ENCODE peak calls at places on chromosomes 12 and 14, in five cellular contexts. One of them, this sample, is unnamed. For H3K4me1, the result is how much of the 10 kb centered on the place peaks cover.

GRCh38 chr12:132557969-132558856 is 52.2 kb downstream of the LRCOL1 start:
- DNase-seq in IMR-90: no peak
- DNase-seq in HepG2: peak
- DNase-seq in K562: no peak
- DNase-seq in SK-N-SH: no peak
- DNase-seq in this sample: no peak

GRCh38 chr14:106459971-106460730 is 933.8 kb downstream of the TMEM121 start:
- DNase-seq in IMR-90: no peak
- DNase-seq in HepG2: no peak
- DNase-seq in K562: peak
- DNase-seq in SK-N-SH: no peak
- DNase-seq in this sample: no peak

GRCh38 chr12:112537710-112538396 is 119.1 kb downstream of the PTPN11 start:
- DNase-seq in IMR-90: peak
- DNase-seq in HepG2: peak
- DNase-seq in K562: no peak
- DNase-seq in SK-N-SH: peak
- DNase-seq in this sample: no peak

GRCh38 chr12:117124421-117125274 is 25.4 kb upstream of the TESC start:
- DNase-seq in IMR-90: no peak
- DNase-seq in HepG2: peak
- DNase-seq in K562: no peak
- DNase-seq in SK-N-SH: no peak
- DNase-seq in this sample: no peak

GRCh38 chr12:65602191-65602578 is 222.1 kb upstream of the HMGA2 start:
- DNase-seq in IMR-90: no peak
- DNase-seq in HepG2: no peak
- DNase-seq in K562: no peak
- DNase-seq in SK-N-SH: no peak
- DNase-seq in this sample: no peak

GRCh38 chr12:19988457-19988856 is 379.9 kb upstream of the PDE3A start:
- DNase-seq in IMR-90: no peak
- DNase-seq in HepG2: no peak
- DNase-seq in K562: no peak
- DNase-seq in SK-N-SH: no peak
- DNase-seq in this sample: no peak

GRCh38 chr12:53236443-53237111 is 4.6 kb upstream of the RARG start:
- DNase-seq in IMR-90: no peak
- DNase-seq in HepG2: no peak
- DNase-seq in K562: no peak
- DNase-seq in SK-N-SH: no peak
- DNase-seq in this sample: no peak

GRCh38 chr14:51439896-51440295 is 199.8 kb downstream of the TMX1 start:
- DNase-seq in IMR-90: no peak
- DNase-seq in HepG2: no peak
- DNase-seq in K562: no peak
- DNase-seq in SK-N-SH: no peak
- DNase-seq in this sample: no peak

GRCh38 chr14:77965919-77966435 is 166.1 kb downstream of the ADCK1 start:
- DNase-seq in IMR-90: peak
- DNase-seq in HepG2: peak
- DNase-seq in K562: peak
- DNase-seq in SK-N-SH: peak
- DNase-seq in this sample: peak

GRCh38 chr12:48852734-48853168 is 788 bp upstream of the DDX23 start:
- DNase-seq in IMR-90: no peak
- DNase-seq in HepG2: peak
- DNase-seq in K562: no peak
- DNase-seq in SK-N-SH: no peak
- DNase-seq in this sample: no peak

GRCh38 chr12:98894412-98895085 is 249.5 kb downstream of the APAF1 start:
- DNase-seq in IMR-90: no peak
- DNase-seq in HepG2: no peak
- DNase-seq in K562: no peak
- DNase-seq in SK-N-SH: peak
- DNase-seq in this sample: no peak

GRCh38 chr14:104253901-104254353 is 115.5 kb downstream of the KIF26A start:
- DNase-seq in IMR-90: no peak
- DNase-seq in HepG2: no peak
- DNase-seq in K562: no peak
- DNase-seq in SK-N-SH: no peak
- DNase-seq in this sample: no peak
- TF ChIP-seq MXI1 in IMR-90: no peak
- TF ChIP-seq MXI1 in HepG2: no peak
- TF ChIP-seq MXI1 in K562: no peak
- TF ChIP-seq MXI1 in SK-N-SH: no peak
- TF ChIP-seq MXI1 in this sample: no peak

DNA sequence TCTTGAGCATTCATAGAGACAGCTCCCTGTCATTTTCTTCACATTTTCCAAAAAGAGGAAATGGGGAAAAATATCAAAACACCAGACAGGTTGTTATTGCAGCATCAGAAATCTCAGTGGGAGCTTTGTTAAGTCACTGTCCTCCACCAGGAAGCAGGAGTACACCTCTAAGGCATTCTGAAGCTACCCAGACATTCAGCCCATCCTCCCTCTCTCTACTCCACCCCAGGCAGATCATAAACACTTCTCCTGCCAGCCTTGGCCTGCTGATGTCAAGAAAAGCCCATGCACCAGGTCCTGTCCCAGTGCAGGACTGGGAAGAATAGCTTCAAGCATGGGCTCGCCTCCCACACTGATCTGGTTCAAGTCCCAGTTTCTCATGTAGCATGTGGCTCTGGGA is 1198.4 kb downstream of the VRK1 start:
- DNase-seq in IMR-90: no peak
- DNase-seq in HepG2: no peak
- DNase-seq in K562: no peak
- DNase-seq in SK-N-SH: no peak
- DNase-seq in this sample: no peak
- H3K4me1 ChIP-seq in IMR-90: under half
- H3K4me1 ChIP-seq in HepG2: under half
- H3K4me1 ChIP-seq in K562: under half
- H3K4me1 ChIP-seq in SK-N-SH: under half
- H3K4me1 ChIP-seq in this sample: under half

GRCh38 chr14:28102814-28103213 is 663.8 kb upstream of the FOXG1 start:
- DNase-seq in IMR-90: no peak
- DNase-seq in HepG2: no peak
- DNase-seq in K562: no peak
- DNase-seq in SK-N-SH: no peak
- DNase-seq in this sample: no peak

GRCh38 chr14:28097585-28097984 is 669.0 kb upstream of the FOXG1 start:
- DNase-seq in IMR-90: no peak
- DNase-seq in HepG2: no peak
- DNase-seq in K562: no peak
- DNase-seq in SK-N-SH: peak
- DNase-seq in this sample: no peak

GRCh38 chr14:28098863-28099262 is 667.7 kb upstream of the FOXG1 start:
- DNase-seq in IMR-90: no peak
- DNase-seq in HepG2: no peak
- DNase-seq in K562: no peak
- DNase-seq in SK-N-SH: peak
- DNase-seq in this sample: no peak

GRCh38 chr14:28101992-28102391 is 664.6 kb upstream of the FOXG1 start:
- DNase-seq in IMR-90: no peak
- DNase-seq in HepG2: no peak
- DNase-seq in K562: no peak
- DNase-seq in SK-N-SH: peak
- DNase-seq in this sample: no peak
- TF ChIP-seq MXI1 in IMR-90: no peak
- TF ChIP-seq MXI1 in HepG2: no peak
- TF ChIP-seq MXI1 in K562: no peak
- TF ChIP-seq MXI1 in SK-N-SH: no peak
- TF ChIP-seq MXI1 in this sample: no peak

DNA sequence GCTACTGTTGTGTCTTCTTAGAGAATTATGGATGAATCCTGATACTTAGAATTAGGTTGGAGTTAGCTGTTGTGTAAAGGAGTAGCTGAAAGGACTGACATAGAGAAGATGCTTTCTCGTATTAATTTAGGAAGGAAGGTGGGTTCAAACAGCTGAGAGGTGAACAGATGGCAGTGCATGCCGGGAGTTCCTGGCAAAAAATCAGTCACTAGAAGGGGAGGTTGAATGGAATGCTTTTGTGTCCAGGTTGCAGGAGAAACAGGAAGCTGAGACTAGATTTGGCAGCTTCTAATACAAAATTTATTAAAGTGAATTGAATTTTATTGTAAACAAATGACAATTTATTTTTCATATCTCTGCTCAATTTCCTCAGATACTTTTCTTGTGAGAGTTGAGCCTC is 70.8 kb downstream of the BTG1 start:
- DNase-seq in IMR-90: no peak
- DNase-seq in HepG2: no peak
- DNase-seq in K562: no peak
- DNase-seq in SK-N-SH: no peak
- DNase-seq in this sample: no peak
- H3K4me1 ChIP-seq in IMR-90: under half
- H3K4me1 ChIP-seq in HepG2: under half
- H3K4me1 ChIP-seq in K562: under half
- H3K4me1 ChIP-seq in SK-N-SH: under half
- H3K4me1 ChIP-seq in this sample: under half

GRCh38 chr12:1630081-1630826 is 1.2 kb downstream of the WNT5B start:
- DNase-seq in IMR-90: no peak
- DNase-seq in HepG2: no peak
- DNase-seq in K562: no peak
- DNase-seq in SK-N-SH: peak
- DNase-seq in this sample: no peak
- TF ChIP-seq MXI1 in IMR-90: no peak
- TF ChIP-seq MXI1 in HepG2: no peak
- TF ChIP-seq MXI1 in K562: no peak
- TF ChIP-seq MXI1 in SK-N-SH: peak
- TF ChIP-seq MXI1 in this sample: no peak

DNA sequence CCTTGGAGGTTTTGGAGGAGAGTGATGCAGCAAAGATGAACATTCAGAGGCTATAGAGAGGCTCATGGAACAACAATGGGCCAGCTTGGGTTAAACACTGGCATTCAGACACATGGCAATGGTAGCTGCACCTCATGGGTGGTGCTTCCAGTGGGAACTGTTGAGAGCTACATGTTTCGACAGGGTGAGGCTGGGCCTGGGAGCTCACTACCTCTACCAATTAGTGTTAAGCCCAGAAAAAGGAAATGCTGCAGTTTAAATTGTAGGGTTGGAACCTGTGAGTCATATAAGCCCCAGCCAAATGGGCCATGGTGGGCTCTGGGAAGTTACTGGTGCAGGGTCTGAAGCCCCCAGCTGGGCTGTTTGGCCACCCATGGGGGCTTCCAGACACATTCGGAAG is 279.7 kb downstream of the ZFP36L1 start:
- DNase-seq in IMR-90: no peak
- DNase-seq in HepG2: no peak
- DNase-seq in K562: no peak
- DNase-seq in SK-N-SH: no peak
- DNase-seq in this sample: no peak
- H3K4me1 ChIP-seq in IMR-90: under half
- H3K4me1 ChIP-seq in HepG2: under half
- H3K4me1 ChIP-seq in K562: under half
- H3K4me1 ChIP-seq in SK-N-SH: under half
- H3K4me1 ChIP-seq in this sample: under half

GRCh38 chr12:3469711-3470110 is 21.3 kb upstream of the PRMT8 start:
- DNase-seq in IMR-90: no peak
- DNase-seq in HepG2: no peak
- DNase-seq in K562: no peak
- DNase-seq in SK-N-SH: no peak
- DNase-seq in this sample: no peak

GRCh38 chr12:3461391-3461790 is 29.6 kb upstream of the PRMT8 start:
- DNase-seq in IMR-90: no peak
- DNase-seq in HepG2: no peak
- DNase-seq in K562: no peak
- DNase-seq in SK-N-SH: no peak
- DNase-seq in this sample: no peak

GRCh38 chr12:3468329-3468728 is 22.7 kb upstream of the PRMT8 start:
- DNase-seq in IMR-90: no peak
- DNase-seq in HepG2: no peak
- DNase-seq in K562: no peak
- DNase-seq in SK-N-SH: no peak
- DNase-seq in this sample: no peak

GRCh38 chr12:3463927-3464326 is 27.1 kb upstream of the PRMT8 start:
- DNase-seq in IMR-90: no peak
- DNase-seq in HepG2: no peak
- DNase-seq in K562: no peak
- DNase-seq in SK-N-SH: no peak
- DNase-seq in this sample: no peak

GRCh38 chr12:3464561-3464960 is 26.4 kb upstream of the PRMT8 start:
- DNase-seq in IMR-90: no peak
- DNase-seq in HepG2: no peak
- DNase-seq in K562: peak
- DNase-seq in SK-N-SH: no peak
- DNase-seq in this sample: no peak
- TF ChIP-seq MXI1 in IMR-90: no peak
- TF ChIP-seq MXI1 in HepG2: no peak
- TF ChIP-seq MXI1 in K562: no peak
- TF ChIP-seq MXI1 in SK-N-SH: no peak
- TF ChIP-seq MXI1 in this sample: no peak

GRCh38 chr14:49957089-49957852 is 64.4 kb downstream of the ARF6 start:
- DNase-seq in IMR-90: no peak
- DNase-seq in HepG2: no peak
- DNase-seq in K562: no peak
- DNase-seq in SK-N-SH: no peak
- DNase-seq in this sample: no peak
- H3K4me1 ChIP-seq in IMR-90: under half
- H3K4me1 ChIP-seq in HepG2: half or more
- H3K4me1 ChIP-seq in K562: under half
- H3K4me1 ChIP-seq in SK-N-SH: under half
- H3K4me1 ChIP-seq in this sample: under half

GRCh38 chr14:21098134-21098891 is at the start of gene ZNF219:
- DNase-seq in IMR-90: peak
- DNase-seq in HepG2: peak
- DNase-seq in K562: peak
- DNase-seq in SK-N-SH: peak
- DNase-seq in this sample: no peak
- TF ChIP-seq MXI1 in IMR-90: no peak
- TF ChIP-seq MXI1 in HepG2: no peak
- TF ChIP-seq MXI1 in K562: no peak
- TF ChIP-seq MXI1 in SK-N-SH: peak
- TF ChIP-seq MXI1 in this sample: no peak

GRCh38 chr14:66272221-66272620 is 213.9 kb upstream of the CCDC196 start:
- DNase-seq in IMR-90: no peak
- DNase-seq in HepG2: no peak
- DNase-seq in K562: no peak
- DNase-seq in SK-N-SH: no peak
- DNase-seq in this sample: no peak

GRCh38 chr14:66268802-66269334 is 217.3 kb upstream of the CCDC196 start:
- DNase-seq in IMR-90: no peak
- DNase-seq in HepG2: no peak
- DNase-seq in K562: no peak
- DNase-seq in SK-N-SH: no peak
- DNase-seq in this sample: no peak
- H3K4me1 ChIP-seq in IMR-90: under half
- H3K4me1 ChIP-seq in HepG2: under half
- H3K4me1 ChIP-seq in K562: under half
- H3K4me1 ChIP-seq in SK-N-SH: under half
- H3K4me1 ChIP-seq in this sample: under half

This sample was measured in GM12878.